ENCODE peak calls at places on chromosomes 6 and 20, in nine cellular contexts. U, E, D, G, X, W, J, I and A are unnamed samples.
A peak's percentile ranks its signal among the peaks of the same experiment; 100 is the strongest.

GRCh38 chr6:144718431-144718830 is 433.3 kb downstream of the UTRN start:
- DNase-seq in W (no peak), X (peak; percentile 42), E (no peak), I (no peak), D (peak; percentile 63), J (peak; percentile 10), G (no peak), U (peak; percentile 52), A (no peak)

GRCh38 chr6:87012035-87012434 is 74.7 kb downstream of the HTR1E start:
- DNase-seq in D (no peak), E (no peak), X (no peak), G (no peak), I (no peak), U (no peak), J (no peak), W (no peak), A (no peak)

GRCh38 chr6:139080255-139080920 is 51.8 kb downstream of the ABRACL start:
- DNase-seq in J (no peak), W (no peak), D (peak; percentile 65), G (no peak), U (no peak), I (no peak), E (no peak), X (peak; percentile 63), A (no peak)

GRCh38 chr6:114157848-114158247 is 185.0 kb downstream of the HS3ST5 start:
- DNase-seq in J (no peak), E (no peak), U (no peak), X (no peak), D (no peak), G (no peak), W (no peak), I (no peak), A (no peak)

GRCh38 chr6:130093546-130093945 is 75.2 kb downstream of the L3MBTL3 start:
- DNase-seq in W (no peak), X (no peak), G (no peak), J (no peak), U (no peak), E (no peak), I (no peak), D (no peak), A (no peak)

GRCh38 chr6:9131616-9132015 is 696.3 kb upstream of the SLC35B3 start:
- DNase-seq in I (peak; percentile 64), U (no peak), J (no peak), E (no peak), G (no peak), D (no peak), W (no peak), X (no peak), A (peak; percentile 72)

GRCh38 chr6:127338936-127339335 is 4.5 kb downstream of the ECHDC1 start:
- DNase-seq in W (no peak), D (no peak), G (no peak), I (no peak), E (no peak), X (no peak), J (no peak), U (no peak), A (no peak)

GRCh38 chr20:24770628-24771556 is 178.2 kb upstream of the CST7 start:
- DNase-seq in U (no peak), G (no peak), W (no peak), I (no peak), X (no peak), E (no peak), D (no peak), J (no peak), A (no peak)

GRCh38 chr6:107700016-107700335 is 124.1 kb downstream of the SCML4 start:
- DNase-seq in J (no peak), D (peak; percentile 11), X (no peak), I (no peak), U (no peak), E (no peak), G (no peak), W (no peak), A (no peak)

GRCh38 chr20:49167811-49168507 is 20.2 kb downstream of the STAU1 start:
- DNase-seq in X (peak; percentile 36), I (no peak), D (peak; percentile 45), E (no peak), G (no peak), U (peak; percentile 26), J (no peak), W (no peak), A (no peak)

GRCh38 chr6:5851261-5851757 is 155.4 kb downstream of the NRN1 start:
- DNase-seq in W (no peak), D (peak; percentile 39), X (peak; percentile 10), G (no peak), J (no peak), E (no peak), U (peak; percentile 54), I (peak; percentile 46), A (peak; percentile 87)

GRCh38 chr6:112027942-112028674 is 25.8 kb upstream of the CCN6 start:
- DNase-seq in U (peak; percentile 41), X (no peak), W (no peak), E (no peak), D (peak; percentile 51), G (no peak), I (no peak), J (peak; percentile 77), A (no peak)

GRCh38 chr6:33589723-33590530 is 9.9 kb upstream of the BAK1 start:
- DNase-seq in X (peak; percentile 84), E (no peak), I (peak; percentile 96), G (peak; percentile 97), W (peak; percentile 47), J (no peak), D (peak; percentile 91), U (peak; percentile 97), A (peak; percentile 90)

GRCh38 chr6:26205161-26205624 is 118.0 kb downstream of the HFE start:
- DNase-seq in G (peak; percentile 84), I (peak; percentile 64), X (peak; percentile 84), W (peak; percentile 76), E (no peak), U (peak; percentile 84), J (no peak), D (peak; percentile 90), A (peak; percentile 86)

GRCh38 chr6:139373928-139374356 is 506 bp downstream of the CITED2 start:
- DNase-seq in J (no peak), W (peak; percentile 57), U (no peak), G (no peak), D (no peak), I (peak; percentile 17), E (no peak), X (no peak), A (no peak)

GRCh38 chr6:107956586-107957164 is 1.3 kb downstream of the SEC63 start:
- DNase-seq in U (peak; percentile 68), E (no peak), W (no peak), I (no peak), D (peak; percentile 34), J (no peak), X (peak; percentile 12), G (no peak), A (no peak)

DNA sequence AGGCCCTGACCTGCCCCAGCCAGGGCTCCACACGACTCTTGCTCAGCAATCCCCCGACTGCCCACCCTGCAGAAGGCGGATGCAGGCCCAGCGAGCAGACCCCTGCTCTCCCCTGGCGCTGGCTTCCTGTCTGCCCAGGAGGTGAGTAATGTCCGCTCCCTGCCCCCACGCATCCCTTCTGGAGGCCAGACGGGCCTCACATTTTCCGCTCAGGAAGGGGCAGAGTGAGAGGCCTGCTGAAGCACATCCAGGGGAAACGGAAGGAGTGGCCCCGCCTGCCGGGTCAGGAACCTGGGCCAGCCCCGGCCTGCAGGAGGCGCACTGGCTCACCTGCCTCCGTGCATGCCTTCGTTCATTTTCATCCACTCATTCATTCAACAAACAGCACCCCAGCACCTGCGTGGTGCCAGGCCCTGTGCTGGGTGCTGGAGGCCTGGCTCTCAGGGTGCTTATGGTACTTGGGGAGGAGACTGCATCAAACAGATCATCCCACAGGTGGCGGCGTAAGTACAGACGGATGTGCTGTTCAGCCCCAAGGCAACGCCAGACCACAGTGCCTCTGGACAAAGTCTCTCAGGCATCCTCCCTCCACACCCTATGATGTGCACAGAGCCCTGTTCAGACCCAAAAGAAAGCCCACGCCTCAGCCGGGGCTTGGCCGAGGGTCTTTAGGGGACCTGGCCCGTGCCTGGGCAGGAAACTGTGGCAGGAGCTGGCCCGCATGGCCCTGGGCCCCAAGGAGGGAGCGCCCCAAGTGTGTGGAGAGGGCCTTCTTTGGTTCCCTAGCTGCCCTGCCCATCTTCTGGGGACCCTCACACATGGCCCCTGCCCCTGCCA is 112.1 kb downstream of the ASXL1 start:
- DNase-seq in U (peak; percentile 75), E (no peak), J (no peak), W (peak; percentile 48), I (peak; percentile 43), G (peak; percentile 71), X (peak; percentile 83), D (peak; percentile 92), A (peak; percentile 75)
- TF ChIP-seq CTCF in U (peak; percentile 41), E (peak; percentile 39), J (peak; percentile 45), W (peak; percentile 13), I (no peak), G (peak; percentile 72), X (peak; percentile 32), D (peak; percentile 26), A (peak; percentile 53)

GRCh38 chr6:28587746-28588075 is 62.0 kb downstream of the GPX5 start:
- DNase-seq in I (no peak), G (no peak), D (peak; percentile 46), X (peak; percentile 33), J (no peak), U (peak; percentile 48), E (no peak), W (no peak), A (no peak)
- H3K4me3 ChIP-seq in I (no peak overlapping the region), G (peak overlapping the region; percentile 74), D (peak overlapping the region; percentile 70), X (peak overlapping the region; percentile 93), J (peak overlapping the region; percentile 62), U (peak overlapping the region; percentile 75), E (peak overlapping the region; percentile 49), W (peak overlapping the region; percentile 63), A (peak overlapping the region; percentile 57)

DNA sequence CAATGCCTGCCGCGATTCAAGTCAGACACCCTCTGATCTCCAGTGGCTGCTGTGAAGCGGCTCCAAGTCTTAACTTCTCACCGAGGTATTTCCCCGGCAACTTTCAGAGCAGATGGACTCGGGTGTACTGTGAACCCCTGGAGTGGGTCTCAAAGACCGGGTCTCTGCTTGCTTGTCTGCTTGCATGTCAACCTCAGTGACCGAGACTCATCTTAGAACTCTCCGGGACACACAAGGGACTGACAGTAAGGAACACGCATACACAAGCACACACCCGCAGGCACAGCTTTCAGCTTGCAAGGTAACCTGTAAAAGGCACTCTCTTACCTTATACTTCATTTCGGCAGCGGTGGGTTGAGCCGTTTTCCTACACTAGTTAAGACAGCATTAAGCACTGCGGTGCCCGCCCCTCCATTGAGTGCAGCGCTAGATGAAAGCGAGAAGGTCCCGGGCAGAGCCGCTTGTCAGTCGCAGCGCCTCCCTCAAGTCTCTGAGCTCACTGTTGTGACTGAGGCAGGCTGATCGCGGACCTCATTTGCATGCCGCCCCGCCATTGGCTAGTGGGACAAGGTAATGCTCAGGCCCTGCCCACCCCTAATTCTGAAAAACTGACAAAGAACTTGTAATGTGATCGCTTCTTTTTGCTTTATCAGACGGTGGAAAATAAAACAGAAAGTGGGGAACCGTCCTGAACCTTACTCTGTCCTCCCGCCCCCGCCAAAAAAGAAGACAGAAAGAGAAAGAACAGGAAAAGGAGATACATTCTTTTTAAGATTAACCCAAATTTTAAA is at the start of gene NEDD9:
- DNase-seq in E (peak; percentile 94), I (peak; percentile 97), W (peak; percentile 98), X (peak; percentile 97), G (peak; percentile 98), U (peak; percentile 90), J (peak; percentile 83), D (peak; percentile 99), A (peak; percentile 97)
- TF ChIP-seq CTCF in E (no peak), I (no peak), W (no peak), X (no peak), G (peak; percentile 48), U (no peak), J (no peak), D (no peak), A (no peak)

GRCh38 chr6:89346433-89346832 is 6.1 kb downstream of the UBE2J1 start:
- DNase-seq in X (no peak), J (no peak), G (no peak), D (peak; percentile 42), I (no peak), E (no peak), W (no peak), U (no peak), A (no peak)
- H3K4me3 ChIP-seq in X (no peak overlapping the region), J (no peak overlapping the region), G (no peak overlapping the region), D (no peak overlapping the region), I (no peak overlapping the region), E (no peak overlapping the region), W (no peak overlapping the region), U (no peak overlapping the region), A (no peak overlapping the region)